ENCODE peak calls at places on chromosomes 3 and 15, in six cellular contexts. One of them, this sample, is unnamed.
A peak's percentile ranks its signal among the peaks of the same experiment; 100 is the strongest.

GRCh38 chr3:194369522-194370279 is at the start of gene LRRC15:
- DNase-seq in IMR-90: peak; percentile 71
- DNase-seq in neuronal stem cell: peak; percentile 41
- DNase-seq in mesendoderm: peak; percentile 87
- DNase-seq in trophoblast cell: peak; percentile 85
- DNase-seq in H1: no peak
- DNase-seq in this sample: peak; percentile 81

GRCh38 chr15:36844453-36845094 is 255.8 kb downstream of the MEIS2 start:
- DNase-seq in mesendoderm: peak; percentile 10
- DNase-seq in neuronal stem cell: no peak
- DNase-seq in IMR-90: peak; percentile 69
- DNase-seq in H1: no peak
- DNase-seq in trophoblast cell: no peak
- DNase-seq in this sample: peak; percentile 63

GRCh38 chr3:46922426-46922825 is 44.9 kb downstream of the PTH1R start:
- DNase-seq in H1: no peak
- DNase-seq in neuronal stem cell: no peak
- DNase-seq in mesendoderm: no peak
- DNase-seq in IMR-90: no peak
- DNase-seq in trophoblast cell: no peak
- DNase-seq in this sample: no peak

GRCh38 chr3:37997791-37998370 is 7.3 kb downstream of the VILL start:
- DNase-seq in neuronal stem cell: no peak
- DNase-seq in trophoblast cell: no peak
- DNase-seq in mesendoderm: no peak
- DNase-seq in H1: no peak
- DNase-seq in IMR-90: no peak
- DNase-seq in this sample: no peak

GRCh38 chr15:32856753-32857152 is 138.9 kb downstream of the GREM1 start:
- DNase-seq in neuronal stem cell: no peak
- DNase-seq in trophoblast cell: peak; percentile 86
- DNase-seq in mesendoderm: no peak
- DNase-seq in IMR-90: peak; percentile 81
- DNase-seq in H1: no peak
- DNase-seq in this sample: peak; percentile 61

GRCh38 chr15:75840659-75841058 is 2.6 kb upstream of the UBE2Q2 start:
- DNase-seq in IMR-90: peak; percentile 75
- DNase-seq in neuronal stem cell: no peak
- DNase-seq in trophoblast cell: no peak
- DNase-seq in H1: no peak
- DNase-seq in mesendoderm: peak; percentile 55
- DNase-seq in this sample: peak; percentile 70

GRCh38 chr3:105145516-105145915 is 221.2 kb upstream of the ALCAM start:
- DNase-seq in neuronal stem cell: peak; percentile 17
- DNase-seq in mesendoderm: no peak
- DNase-seq in trophoblast cell: no peak
- DNase-seq in IMR-90: no peak
- DNase-seq in H1: no peak
- DNase-seq in this sample: no peak

GRCh38 chr15:40072216-40072990 is 33.4 kb upstream of the SRP14 start:
- DNase-seq in H1: no peak
- DNase-seq in neuronal stem cell: no peak
- DNase-seq in mesendoderm: no peak
- DNase-seq in trophoblast cell: peak; percentile 40
- DNase-seq in IMR-90: no peak
- DNase-seq in this sample: no peak

GRCh38 chr15:60682115-60682514 is 203.2 kb upstream of the ICE2 start:
- DNase-seq in trophoblast cell: no peak
- DNase-seq in neuronal stem cell: no peak
- DNase-seq in mesendoderm: no peak
- DNase-seq in IMR-90: peak; percentile 78
- DNase-seq in H1: no peak
- DNase-seq in this sample: peak; percentile 63

GRCh38 chr15:48477795-48478360 is 146.6 kb downstream of the DUT start:
- DNase-seq in trophoblast cell: peak; percentile 15
- DNase-seq in H1: no peak
- DNase-seq in neuronal stem cell: no peak
- DNase-seq in mesendoderm: no peak
- DNase-seq in IMR-90: no peak
- DNase-seq in this sample: no peak

GRCh38 chr15:48475600-48476395 is 144.6 kb downstream of the DUT start:
- DNase-seq in IMR-90: no peak
- DNase-seq in neuronal stem cell: no peak
- DNase-seq in H1: no peak
- DNase-seq in mesendoderm: peak; percentile 36
- DNase-seq in trophoblast cell: peak; percentile 94
- DNase-seq in this sample: no peak

GRCh38 chr15:48481802-48482201 is 150.6 kb downstream of the DUT start:
- DNase-seq in trophoblast cell: no peak
- DNase-seq in mesendoderm: peak; percentile 31
- DNase-seq in H1: no peak
- DNase-seq in neuronal stem cell: no peak
- DNase-seq in IMR-90: peak; percentile 80
- DNase-seq in this sample: no peak

GRCh38 chr15:48479751-48480150 is 148.5 kb downstream of the DUT start:
- DNase-seq in neuronal stem cell: no peak
- DNase-seq in IMR-90: no peak
- DNase-seq in trophoblast cell: no peak
- DNase-seq in mesendoderm: no peak
- DNase-seq in H1: no peak
- DNase-seq in this sample: no peak

GRCh38 chr15:48478581-48478980 is 147.4 kb downstream of the DUT start:
- DNase-seq in trophoblast cell: no peak
- DNase-seq in IMR-90: no peak
- DNase-seq in H1: no peak
- DNase-seq in mesendoderm: no peak
- DNase-seq in neuronal stem cell: no peak
- DNase-seq in this sample: no peak
- H3K9ac ChIP-seq in trophoblast cell: no peak overlapping the region
- H3K9ac ChIP-seq in IMR-90: no peak overlapping the region
- H3K9ac ChIP-seq in H1: no peak overlapping the region
- H3K9ac ChIP-seq in mesendoderm: no peak overlapping the region
- H3K9ac ChIP-seq in neuronal stem cell: no peak overlapping the region
- H3K9ac ChIP-seq in this sample: peak overlapping the region; percentile 40

DNA sequence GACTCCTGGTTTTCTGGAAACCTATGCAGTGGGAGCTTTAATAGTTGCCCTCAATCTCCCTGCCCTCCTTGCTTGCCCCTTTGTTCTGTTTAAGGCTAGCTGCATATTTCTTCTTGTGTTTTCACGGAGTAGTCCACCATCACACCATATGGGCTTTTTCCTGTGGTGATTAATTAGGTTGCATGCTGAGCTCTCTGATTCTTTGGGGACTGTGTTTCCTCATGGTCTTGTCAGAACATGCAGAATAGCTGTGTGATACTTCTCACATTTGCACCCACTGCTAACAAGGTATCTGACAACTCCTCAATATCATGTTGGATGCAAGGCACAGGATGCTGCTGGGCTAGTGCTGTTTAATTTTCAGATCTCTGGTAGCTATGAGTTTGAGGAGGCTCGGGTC is 139.6 kb downstream of the PTPRG start:
- DNase-seq in neuronal stem cell: no peak
- DNase-seq in H1: no peak
- DNase-seq in IMR-90: no peak
- DNase-seq in mesendoderm: peak; percentile 80
- DNase-seq in trophoblast cell: no peak
- DNase-seq in this sample: no peak
- H2BK5ac ChIP-seq in neuronal stem cell: no peak overlapping the region
- H2BK5ac ChIP-seq in H1: peak overlapping the region; percentile 52
- H2BK5ac ChIP-seq in IMR-90: no peak overlapping the region
- H2BK5ac ChIP-seq in mesendoderm: no peak overlapping the region
- H2BK5ac ChIP-seq in trophoblast cell: no peak overlapping the region
- H2BK5ac ChIP-seq in this sample: no peak overlapping the region

GRCh38 chr3:55526332-55527030 is 39.4 kb upstream of the WNT5A start:
- DNase-seq in mesendoderm: no peak
- DNase-seq in trophoblast cell: no peak
- DNase-seq in neuronal stem cell: no peak
- DNase-seq in IMR-90: no peak
- DNase-seq in H1: no peak
- DNase-seq in this sample: no peak

GRCh38 chr3:55525436-55525835 is 38.3 kb upstream of the WNT5A start:
- DNase-seq in mesendoderm: no peak
- DNase-seq in IMR-90: no peak
- DNase-seq in H1: no peak
- DNase-seq in trophoblast cell: no peak
- DNase-seq in neuronal stem cell: no peak
- DNase-seq in this sample: no peak

GRCh38 chr3:55522077-55522476 is 35.0 kb upstream of the WNT5A start:
- DNase-seq in neuronal stem cell: no peak
- DNase-seq in IMR-90: no peak
- DNase-seq in H1: no peak
- DNase-seq in trophoblast cell: no peak
- DNase-seq in mesendoderm: peak; percentile 67
- DNase-seq in this sample: no peak

GRCh38 chr3:55523471-55523870 is 36.4 kb upstream of the WNT5A start:
- DNase-seq in H1: no peak
- DNase-seq in mesendoderm: no peak
- DNase-seq in neuronal stem cell: no peak
- DNase-seq in IMR-90: no peak
- DNase-seq in trophoblast cell: no peak
- DNase-seq in this sample: no peak

GRCh38 chr3:55524565-55525244 is 37.6 kb upstream of the WNT5A start:
- DNase-seq in neuronal stem cell: no peak
- DNase-seq in trophoblast cell: peak; percentile 73
- DNase-seq in IMR-90: peak; percentile 58
- DNase-seq in H1: no peak
- DNase-seq in mesendoderm: no peak
- DNase-seq in this sample: no peak
- H3K9ac ChIP-seq in neuronal stem cell: no peak overlapping the region
- H3K9ac ChIP-seq in trophoblast cell: no peak overlapping the region
- H3K9ac ChIP-seq in IMR-90: no peak overlapping the region
- H3K9ac ChIP-seq in H1: no peak overlapping the region
- H3K9ac ChIP-seq in mesendoderm: no peak overlapping the region
- H3K9ac ChIP-seq in this sample: no peak overlapping the region

GRCh38 chr3:15325228-15325627 is 7.2 kb downstream of the SH3BP5 start:
- DNase-seq in trophoblast cell: peak; percentile 78
- DNase-seq in mesendoderm: peak; percentile 94
- DNase-seq in IMR-90: peak; percentile 85
- DNase-seq in H1: peak; percentile 51
- DNase-seq in neuronal stem cell: no peak
- DNase-seq in this sample: peak; percentile 41
- H2BK5ac ChIP-seq in trophoblast cell: no peak overlapping the region
- H2BK5ac ChIP-seq in mesendoderm: no peak overlapping the region
- H2BK5ac ChIP-seq in IMR-90: no peak overlapping the region
- H2BK5ac ChIP-seq in H1: no peak overlapping the region
- H2BK5ac ChIP-seq in neuronal stem cell: no peak overlapping the region
- H2BK5ac ChIP-seq in this sample: no peak overlapping the region

DNA sequence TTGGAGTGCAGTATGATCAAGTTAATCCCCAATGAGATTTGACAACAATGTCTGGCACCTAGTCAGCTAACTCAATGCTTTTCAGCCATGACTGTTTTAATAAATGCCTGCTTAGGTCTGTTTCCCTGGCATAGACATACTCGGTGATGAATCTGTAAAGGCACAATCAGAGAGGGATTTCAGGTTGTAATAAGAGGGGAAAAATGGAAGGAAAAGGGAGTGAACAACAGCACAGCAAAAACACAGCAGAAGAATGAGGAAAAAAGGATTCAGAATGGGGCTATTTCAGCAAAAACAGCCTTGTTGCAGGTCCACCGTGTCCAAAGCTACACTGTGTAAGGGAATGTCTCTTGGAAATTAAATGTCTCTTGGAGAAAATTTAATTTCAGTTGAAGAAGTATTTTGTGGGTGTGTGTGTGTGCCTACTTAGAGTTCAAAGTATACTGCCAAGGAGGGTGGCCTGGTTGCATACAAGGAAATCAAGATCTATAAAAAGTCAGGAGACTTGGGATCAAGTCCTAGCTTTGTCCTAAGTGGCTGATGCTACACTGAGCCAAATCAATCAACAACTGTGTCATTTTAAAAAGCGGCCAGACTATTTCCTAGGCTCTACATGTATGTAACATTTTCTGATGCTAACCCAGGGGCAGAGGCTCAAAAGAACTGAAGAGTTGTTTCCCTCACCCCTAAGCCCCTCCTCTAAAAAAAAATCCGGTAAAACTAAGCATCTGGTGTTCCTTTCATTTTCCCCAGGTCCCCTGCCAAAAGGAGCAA is 19.1 kb upstream of the CHD2 start:
- DNase-seq in IMR-90: no peak
- DNase-seq in mesendoderm: no peak
- DNase-seq in trophoblast cell: no peak
- DNase-seq in neuronal stem cell: no peak
- DNase-seq in H1: no peak
- DNase-seq in this sample: no peak
- H3K9ac ChIP-seq in IMR-90: peak overlapping the region; percentile 89
- H3K9ac ChIP-seq in mesendoderm: peak overlapping the region; percentile 76
- H3K9ac ChIP-seq in trophoblast cell: no peak overlapping the region
- H3K9ac ChIP-seq in neuronal stem cell: no peak overlapping the region
- H3K9ac ChIP-seq in H1: no peak overlapping the region
- H3K9ac ChIP-seq in this sample: peak overlapping the region; percentile 89